ENCODE peak calls at places on chromosomes 4 and X, in eight cellular contexts. A, Z, J, S, K, U, E and X are unnamed samples.
A peak's percentile ranks its signal among the peaks of the same experiment; 100 is the strongest.

GRCh38 chrX:130467936-130468335 is 66.1 kb downstream of the RBMX2 start:
- DNase-seq in S (no peak), E (no peak), A (no peak), J (no peak), Z (no peak), U (no peak), K (no peak), X (no peak)

GRCh38 chr4:86978709-86979108 is 43.9 kb downstream of the AFF1 start:
- DNase-seq in S (no peak), U (no peak), K (no peak), J (no peak), Z (no peak), A (no peak), E (no peak), X (no peak)

GRCh38 chrX:154411981-154412340 is 622 bp downstream of the TAFAZZIN start:
- DNase-seq in K (peak; percentile 26), E (peak; percentile 54), Z (peak; percentile 60), U (no peak), J (peak; percentile 52), A (peak; percentile 82), S (no peak), X (peak; percentile 38)

GRCh38 chrX:131287556-131288179 is 1.4 kb downstream of the IGSF1 start:
- DNase-seq in A (no peak), S (no peak), J (no peak), Z (no peak), U (no peak), K (no peak), E (no peak), X (no peak)

GRCh38 chr4:151098191-151098590 is 1.2 kb upstream of the RPS3A start:
- DNase-seq in E (no peak), J (no peak), S (no peak), K (no peak), A (no peak), Z (no peak), U (no peak), X (no peak)

GRCh38 chr4:183610033-183610432 is 49.0 kb downstream of the RWDD4 start:
- DNase-seq in Z (no peak), E (peak; percentile 59), S (no peak), K (peak; percentile 35), U (no peak), J (peak; percentile 60), A (no peak), X (no peak)

GRCh38 chrX:137566746-137567473 is 983 bp downstream of the ZIC3 start:
- DNase-seq in K (no peak), S (no peak), J (no peak), U (no peak), E (no peak), A (no peak), Z (no peak), X (no peak)

GRCh38 chrX:19904778-19905367 is 17.5 kb upstream of the SH3KBP1 start:
- DNase-seq in S (no peak), Z (no peak), K (peak; percentile 63), E (peak; percentile 62), U (peak; percentile 72), A (no peak), J (peak; percentile 54), X (no peak)

GRCh38 chr4:137530176-137530575 is 2.1 kb downstream of the PCDH18 start:
- DNase-seq in U (no peak), K (peak; percentile 79), E (peak; percentile 70), S (no peak), A (no peak), J (peak; percentile 83), Z (no peak), X (no peak)

GRCh38 chr4:150849016-150849415 is 166.1 kb downstream of the LRBA start:
- DNase-seq in Z (no peak), S (no peak), A (no peak), U (peak; percentile 85), K (no peak), J (peak; percentile 21), E (no peak), X (no peak)

GRCh38 chrX:71514367-71515038 is 18.4 kb upstream of the OGT start:
- DNase-seq in A (no peak), U (no peak), S (no peak), E (no peak), Z (no peak), K (no peak), J (no peak), X (no peak)

GRCh38 chr4:88672987-88673386 is 24.6 kb downstream of the NAP1L5 start:
- DNase-seq in S (no peak), U (no peak), A (peak; percentile 44), Z (no peak), J (peak; percentile 56), K (peak; percentile 48), E (peak; percentile 64), X (peak; percentile 44)

GRCh38 chr4:154998284-154998683 is 210.2 kb upstream of the NPY2R start:
- DNase-seq in S (no peak), U (no peak), A (no peak), Z (no peak), J (peak; percentile 98), K (peak; percentile 19), E (peak; percentile 96), X (no peak)

GRCh38 chrX:41661366-41662095 is 27.2 kb upstream of the GPR34 start:
- DNase-seq in J (peak; percentile 46), A (no peak), S (no peak), K (peak; percentile 56), U (no peak), E (peak; percentile 26), Z (no peak), X (no peak)

GRCh38 chrX:55815546-55815945 is 98.0 kb downstream of the RRAGB start:
- DNase-seq in K (no peak), A (no peak), U (peak; percentile 53), Z (no peak), E (no peak), J (no peak), S (no peak), X (no peak)

GRCh38 chrX:15989716-15990115 is 133.6 kb upstream of the GRPR start:
- DNase-seq in U (no peak), E (no peak), A (no peak), Z (no peak), K (no peak), S (no peak), J (no peak), X (no peak)

GRCh38 chrX:112211459-112211858 is 128.9 kb upstream of the TRPC5 start:
- DNase-seq in Z (no peak), S (no peak), E (no peak), U (no peak), J (no peak), A (no peak), K (peak; percentile 45), X (no peak)

GRCh38 chr4:74930166-74930565 is 2.8 kb upstream of the PARM1 start:
- DNase-seq in J (no peak), U (no peak), K (no peak), E (no peak), S (no peak), A (no peak), Z (no peak), X (no peak)

DNA sequence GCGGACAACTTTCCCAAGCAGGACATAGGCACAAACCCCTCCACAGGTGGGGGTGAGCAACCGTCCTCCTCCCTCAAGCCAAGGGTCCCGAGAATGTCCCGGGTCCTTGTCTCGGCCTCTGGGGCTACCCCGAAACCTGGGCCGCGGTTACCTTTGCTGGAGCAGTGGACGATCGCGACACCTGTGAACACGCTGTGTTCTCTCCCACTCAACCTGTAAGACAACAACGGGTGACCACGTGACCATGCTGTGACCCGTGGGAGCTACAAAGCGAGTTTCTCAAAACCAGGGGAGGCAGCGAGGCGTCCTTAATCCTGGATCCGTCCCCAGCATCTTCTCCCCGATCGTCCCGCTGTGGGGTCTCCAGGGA is 17.9 kb downstream of the ASMTL start:
- DNase-seq in K (no peak), S (no peak), E (no peak), J (no peak), U (no peak), A (no peak), Z (no peak), X (no peak)
- TF ChIP-seq CTCF in K (no peak), S (no peak), E (no peak), J (no peak), U (no peak), A (no peak), Z (no peak), X (no peak)

DNA sequence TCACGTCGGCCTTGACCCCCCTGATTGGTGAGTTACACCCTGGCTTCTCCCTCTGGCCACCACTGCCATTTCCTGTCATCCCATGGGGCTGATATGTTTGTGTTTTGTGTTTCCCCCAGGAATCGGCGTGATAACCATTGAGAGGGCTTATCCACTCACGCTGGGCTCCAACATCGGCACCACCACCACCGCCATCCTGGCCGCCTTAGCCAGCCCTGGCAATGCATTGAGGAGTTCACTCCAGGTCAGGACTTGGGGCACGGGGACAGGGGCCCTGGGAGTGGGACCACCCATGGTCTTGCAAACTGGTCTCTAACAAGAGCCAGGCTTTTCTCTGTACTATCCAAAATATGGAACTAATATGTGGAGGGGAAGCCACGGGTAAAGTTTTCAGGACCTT is 18.7 kb downstream of the SLC34A2 start:
- DNase-seq in A (no peak), E (no peak), J (no peak), K (no peak), Z (no peak), U (no peak), S (no peak), X (no peak)
- TF ChIP-seq CTCF in A (no peak), E (no peak), J (no peak), K (no peak), Z (no peak), U (no peak), S (no peak), X (no peak)

DNA sequence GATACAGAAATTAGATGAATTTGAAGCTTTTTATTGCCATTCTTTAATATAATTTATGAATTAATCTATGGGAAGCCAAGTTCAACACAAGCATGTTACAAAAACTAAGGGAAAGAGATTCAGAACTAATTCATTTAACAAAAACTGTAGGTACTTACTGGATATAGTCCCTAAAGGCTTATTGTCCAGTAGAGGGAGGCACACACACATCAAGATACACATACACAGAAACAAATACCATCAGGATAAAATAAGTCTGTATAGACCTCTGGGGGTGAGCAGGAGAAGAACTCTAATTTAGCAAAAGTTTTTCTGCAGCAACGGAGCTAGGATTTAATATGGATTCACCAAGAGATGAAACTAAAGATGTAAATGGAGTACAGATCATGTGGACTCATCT is 83.0 kb upstream of the IL13RA1 start:
- DNase-seq in Z (no peak), A (no peak), E (peak; percentile 51), K (peak; percentile 68), S (no peak), U (peak; percentile 63), J (peak; percentile 66), X (no peak)
- TF ChIP-seq CTCF in Z (peak; percentile 47), A (peak; percentile 43), E (peak; percentile 38), K (peak; percentile 63), S (no peak), U (peak; percentile 77), J (peak; percentile 51), X (peak; percentile 23)

DNA sequence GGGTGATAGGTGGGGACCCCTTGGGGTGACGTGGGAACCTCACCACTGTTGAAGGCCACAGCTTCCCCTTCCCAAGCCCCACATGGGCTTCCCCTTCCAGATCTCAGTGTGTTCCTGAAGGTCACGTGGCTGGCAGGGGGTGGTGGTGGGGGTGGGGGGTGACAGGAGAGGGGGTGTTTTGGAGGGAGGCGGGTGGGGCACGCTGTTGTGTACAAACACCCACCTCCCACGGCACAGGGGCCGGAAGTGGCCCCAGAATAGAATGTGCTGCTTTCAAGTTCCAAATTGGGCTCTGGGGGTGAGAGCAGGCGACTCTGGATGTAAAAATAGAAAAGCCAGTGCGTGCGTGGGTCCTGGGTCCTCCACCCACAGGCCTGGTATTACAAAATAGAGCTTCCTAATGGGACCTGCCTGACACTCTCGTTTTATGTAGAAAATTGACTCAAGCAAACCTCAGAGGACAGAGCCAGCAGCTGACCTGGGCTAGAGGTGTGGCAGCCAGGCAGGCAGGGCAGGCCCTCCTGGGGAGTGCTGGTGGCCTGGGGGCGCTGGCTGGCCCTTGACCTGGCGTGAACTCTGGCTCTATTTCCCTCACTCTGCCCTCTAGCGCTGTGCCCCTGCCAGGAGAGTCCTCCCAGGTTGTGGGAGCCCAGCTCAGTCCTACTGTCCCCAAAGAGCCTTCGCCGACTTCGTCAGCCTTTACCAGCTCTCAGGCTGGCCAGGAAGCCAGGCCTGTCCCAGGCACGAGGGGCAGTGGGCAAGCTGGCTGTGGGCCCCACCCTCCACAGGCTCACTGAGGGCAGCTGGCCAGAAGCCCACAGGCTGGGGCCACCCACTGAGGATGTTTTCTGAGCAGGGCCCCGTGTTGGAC is 5.4 kb upstream of the SH3BP2 start:
- DNase-seq in A (peak; percentile 52), Z (no peak), S (no peak), J (no peak), E (no peak), K (no peak), U (no peak), X (no peak)
- TF ChIP-seq CTCF in A (peak; percentile 16), Z (no peak), S (no peak), J (no peak), E (no peak), K (no peak), U (no peak), X (no peak)